ENCODE peak calls at places on chromosomes 12 and 14, in eight cellular contexts. U is CD4-positive, alpha-beta memory T cell; W is C1 segment of cervical spinal cord; R is pancreas; E is Right ventricle myocardium superior; L is effector memory CD8-positive, alpha-beta T cell; I is upper lobe of left lung; G is NCI-H2081. M is an unnamed sample.
A peak's percentile ranks its signal among the peaks of the same experiment; 100 is the strongest.

GRCh38 chr14:103134405-103134804 is 11.1 kb downstream of the TNFAIP2 start:
- DNase-seq in U (no peak), E (no peak), G (no peak), L (no peak), I (no peak), W (no peak), R (no peak), M (no peak)

GRCh38 chr14:95140060-95140858 is 17.1 kb downstream of the DICER1 start:
- DNase-seq in G (no peak), I (no peak), L (no peak), W (no peak), R (no peak), E (no peak), U (no peak), M (no peak)

GRCh38 chr12:18165422-18165871 is 75.5 kb upstream of the RERGL start:
- DNase-seq in R (no peak), G (no peak), U (peak; percentile 3), I (no peak), L (no peak), W (no peak), E (no peak), M (peak; percentile 2)

GRCh38 chr12:49950310-49951251 is at the start of gene AQP2:
- DNase-seq in U (no peak), E (no peak), R (no peak), W (no peak), I (no peak), L (no peak), G (no peak), M (no peak)

GRCh38 chr14:52351561-52352491 is 37.7 kb downstream of the PTGER2 start:
- DNase-seq in G (no peak), E (no peak), L (peak; percentile 30), W (no peak), I (no peak), U (peak; percentile 74), R (no peak), M (peak; percentile 78)

GRCh38 chr12:131693149-131693548 is 17.7 kb upstream of the SFSWAP start:
- DNase-seq in L (no peak), G (no peak), I (no peak), E (no peak), R (no peak), W (no peak), U (no peak), M (no peak)

GRCh38 chr14:55356913-55357312 is 54.7 kb downstream of the ATG14 start:
- DNase-seq in L (no peak), G (peak; percentile 33), I (no peak), E (no peak), U (no peak), W (no peak), R (no peak), M (no peak)

GRCh38 chr12:92452763-92453162 is 250.0 kb upstream of the PLEKHG7 start:
- DNase-seq in I (no peak), G (no peak), R (no peak), L (no peak), W (no peak), E (no peak), U (no peak), M (no peak)

GRCh38 chr14:83470466-83470865 is 1936.8 kb upstream of the SEL1L start:
- DNase-seq in G (no peak), R (no peak), W (no peak), U (no peak), I (no peak), E (no peak), L (no peak), M (no peak)

GRCh38 chr12:3975652-3976051 is 102.5 kb upstream of the PARP11 start:
- DNase-seq in R (no peak), U (no peak), E (no peak), I (no peak), W (no peak), G (no peak), L (no peak), M (no peak)

GRCh38 chr12:52657305-52657902 is 5.4 kb upstream of the KRT2 start:
- DNase-seq in I (no peak), U (no peak), R (no peak), W (no peak), E (no peak), G (no peak), L (no peak), M (no peak)

GRCh38 chr12:119181944-119182343 is 3.2 kb downstream of the HSPB8 start:
- DNase-seq in G (no peak), I (no peak), E (no peak), L (no peak), R (no peak), W (no peak), U (no peak), M (no peak)

GRCh38 chr12:14845350-14845750 is 2.0 kb upstream of the ART4 start:
- DNase-seq in I (no peak), W (no peak), L (peak; percentile 39), G (peak; percentile 42), R (no peak), E (no peak), U (peak; percentile 59), M (peak; percentile 35)

GRCh38 chr12:76836633-76837032 is 42.2 kb downstream of the CSRP2 start:
- DNase-seq in L (no peak), U (no peak), E (no peak), R (no peak), G (no peak), I (no peak), W (no peak), M (no peak)

GRCh38 chr12:42631507-42631906 is 42.0 kb upstream of the PRICKLE1 start:
- DNase-seq in I (no peak), E (no peak), W (no peak), G (no peak), R (no peak), L (no peak), U (no peak), M (no peak)

GRCh38 chr12:98483621-98484455 is 31.6 kb upstream of the TMPO start:
- DNase-seq in U (no peak), I (no peak), E (no peak), R (no peak), W (no peak), G (no peak), L (no peak), M (no peak)

GRCh38 chr12:51395283-51396230 is 4.4 kb upstream of the GALNT6 start:
- DNase-seq in G (no peak), W (no peak), U (no peak), I (no peak), L (no peak), R (no peak), E (no peak), M (peak; percentile 67)

GRCh38 chr12:127728729-127729128 is 538.2 kb upstream of the TMEM132C start:
- DNase-seq in W (no peak), G (no peak), I (no peak), L (no peak), E (no peak), R (no peak), U (no peak), M (no peak)

GRCh38 chr14:34237677-34238076 is 224.4 kb downstream of the SPTSSA start:
- DNase-seq in R (no peak), I (no peak), L (no peak), U (no peak), G (no peak), E (no peak), W (no peak), M (no peak)

GRCh38 chr14:63867926-63868921 is 15.4 kb downstream of the SYNE2 start:
- DNase-seq in I (no peak), R (no peak), W (no peak), U (peak; percentile 47), E (no peak), G (no peak), L (no peak), M (peak; percentile 35)

GRCh38 chr14:91205449-91205848 is 39.1 kb downstream of the GPR68 start:
- DNase-seq in R (no peak), G (no peak), L (no peak), E (no peak), I (no peak), W (no peak), U (no peak), M (no peak)

GRCh38 chr12:15621140-15621539 is 168.0 kb downstream of the EPS8 start:
- DNase-seq in R (no peak), U (no peak), G (no peak), I (no peak), E (no peak), L (no peak), W (no peak), M (no peak)

GRCh38 chr12:109502332-109502731 is 24.9 kb downstream of the UBE3B start:
- DNase-seq in R (no peak), U (no peak), G (no peak), I (no peak), L (no peak), E (no peak), W (no peak), M (no peak)

GRCh38 chr12:130712346-130713065 is 3.6 kb downstream of the RIMBP2 start:
- DNase-seq in W (no peak), R (peak; percentile 39), G (no peak), I (no peak), L (no peak), E (peak; percentile 10), U (no peak), M (no peak)

GRCh38 chr12:93089805-93090569 is 160.9 kb upstream of the EEA1 start:
- DNase-seq in E (no peak), L (no peak), W (no peak), I (no peak), U (no peak), R (no peak), G (no peak), M (no peak)

GRCh38 chr12:4172999-4173398 is 100.6 kb upstream of the CCND2 start:
- DNase-seq in W (no peak), G (no peak), R (no peak), U (no peak), L (no peak), E (no peak), I (no peak), M (no peak)

GRCh38 chr14:106883218-106883692 is 1356.9 kb downstream of the TMEM121 start:
- DNase-seq in R (no peak), U (no peak), L (peak; percentile 23), W (no peak), E (no peak), I (peak; percentile 88), G (no peak), M (no peak)

GRCh38 chr12:129300011-129300410 is 446.7 kb downstream of the GLT1D1 start:
- DNase-seq in L (no peak), E (no peak), U (no peak), R (no peak), I (no peak), W (no peak), G (no peak), M (no peak)

GRCh38 chr12:105840384-105840783 is 298.4 kb downstream of the NUAK1 start:
- DNase-seq in I (no peak), L (no peak), G (no peak), E (no peak), R (no peak), U (no peak), W (no peak), M (no peak)

GRCh38 chr12:68056300-68056699 is 67.1 kb downstream of the IFNG-AS1 start:
- DNase-seq in W (no peak), R (no peak), L (no peak), I (no peak), E (no peak), G (no peak), U (no peak), M (no peak)

GRCh38 chr12:48286665-48287064 is 64.1 kb downstream of the ZNF641 start:
- DNase-seq in U (no peak), W (no peak), I (no peak), E (no peak), R (no peak), G (no peak), L (no peak), M (no peak)

GRCh38 chr12:116604151-116604550 is 45.0 kb downstream of the MAP1LC3B2 start:
- DNase-seq in E (no peak), R (no peak), G (no peak), L (no peak), I (no peak), W (no peak), U (no peak), M (no peak)

GRCh38 chr12:111823891-111824290 is 18.1 kb upstream of the MAPKAPK5 start:
- DNase-seq in L (no peak), E (no peak), U (no peak), I (no peak), W (no peak), G (no peak), R (no peak), M (no peak)

GRCh38 chr14:37019488-37019887 is 152.9 kb downstream of the SLC25A21 start:
- DNase-seq in R (no peak), G (no peak), U (no peak), I (no peak), W (no peak), E (no peak), L (no peak), M (no peak)